ENCODE peak calls at places on chromosomes 11 and 22, in four cellular contexts. P is stomach, L is IMR-90, W is A549. O is an unnamed sample.

GRCh38 chr11:66371627-66372415 is at the start of gene SLC29A2:
- DNase-seq in P (peak), L (no peak), W (peak), O (no peak)

GRCh38 chr11:12838463-12839120 is 164.4 kb downstream of the TEAD1 start:
- DNase-seq in P (no peak), L (no peak), W (no peak), O (no peak)

GRCh38 chr11:110303414-110303826 is 7.0 kb upstream of the RDX start:
- DNase-seq in P (no peak), L (no peak), W (no peak), O (no peak)

GRCh38 chr11:12441081-12441801 is 63.9 kb downstream of the PARVA start:
- DNase-seq in P (no peak), L (peak), W (no peak), O (no peak)

GRCh38 chr11:68470304-68470811 is 9.8 kb downstream of the PPP6R3 start:
- DNase-seq in P (no peak), L (no peak), W (no peak), O (no peak)

GRCh38 chr22:49011379-49011768 is 816.3 kb downstream of the BRD1 start:
- DNase-seq in P (peak), L (no peak), W (no peak), O (no peak)

GRCh38 chr11:23336961-23337360 is 476.7 kb upstream of the CCDC179 start:
- DNase-seq in P (no peak), L (peak), W (no peak), O (no peak)

GRCh38 chr11:48018561-48019229 is 38.3 kb downstream of the PTPRJ start:
- DNase-seq in P (no peak), L (no peak), W (no peak), O (no peak)

DNA sequence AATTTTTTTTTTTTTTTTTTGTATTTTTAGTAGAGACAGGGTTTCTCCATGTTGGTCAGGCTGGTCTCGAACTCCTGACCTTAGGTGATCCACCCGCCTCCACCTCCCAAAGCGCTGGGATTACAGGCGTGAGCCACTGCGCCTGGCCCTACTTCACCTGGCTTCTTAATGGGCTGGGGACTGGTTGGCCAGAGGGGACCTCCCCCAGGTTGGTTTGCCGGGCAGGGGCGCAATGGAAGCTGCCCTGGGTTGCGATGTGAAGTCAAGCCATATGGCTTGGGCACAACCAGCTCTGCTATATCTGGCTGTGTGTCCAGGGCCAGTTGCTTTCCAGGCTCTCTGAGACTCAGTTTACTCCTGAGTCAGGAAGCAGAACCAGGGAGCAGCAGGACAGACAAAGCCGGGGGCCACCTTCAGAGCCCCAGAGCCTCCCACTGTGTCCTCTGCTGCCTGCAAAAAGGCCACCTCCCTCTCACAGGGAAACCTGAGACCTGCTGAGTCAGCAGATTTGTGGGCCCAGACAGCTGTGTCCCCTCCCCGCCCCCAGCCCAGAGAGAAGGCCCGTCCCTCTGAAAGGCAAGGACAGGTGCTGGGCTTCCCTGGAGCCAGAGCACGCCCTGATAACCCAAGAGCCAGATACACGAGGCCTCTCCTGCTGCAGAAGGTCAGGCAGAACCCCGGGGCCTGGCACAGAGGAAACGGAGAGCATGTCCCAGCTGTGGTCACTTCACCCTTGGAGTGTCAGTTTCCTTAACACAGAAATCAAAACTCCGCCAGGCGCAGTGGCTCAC is 29.2 kb upstream of the DAGLA start:
- DNase-seq in P (no peak), L (no peak), W (no peak), O (no peak)
- TF ChIP-seq POLR2A in P (no peak), L (no peak), W (no peak), O (no peak)

GRCh38 chr22:39524089-39524752 is 3.9 kb downstream of the ATF4 start:
- DNase-seq in P (no peak), L (no peak), W (no peak), O (no peak)

GRCh38 chr22:39520054-39520873 is at the start of gene ATF4:
- DNase-seq in P (peak), L (peak), W (peak), O (peak)

GRCh38 chr22:39520874-39521857 is 804 bp downstream of the ATF4 start:
- DNase-seq in P (peak), L (peak), W (peak), O (no peak)

GRCh38 chr22:39524753-39525657 is 4.6 kb downstream of the ATF4 start:
- DNase-seq in P (no peak), L (no peak), W (no peak), O (no peak)

DNA sequence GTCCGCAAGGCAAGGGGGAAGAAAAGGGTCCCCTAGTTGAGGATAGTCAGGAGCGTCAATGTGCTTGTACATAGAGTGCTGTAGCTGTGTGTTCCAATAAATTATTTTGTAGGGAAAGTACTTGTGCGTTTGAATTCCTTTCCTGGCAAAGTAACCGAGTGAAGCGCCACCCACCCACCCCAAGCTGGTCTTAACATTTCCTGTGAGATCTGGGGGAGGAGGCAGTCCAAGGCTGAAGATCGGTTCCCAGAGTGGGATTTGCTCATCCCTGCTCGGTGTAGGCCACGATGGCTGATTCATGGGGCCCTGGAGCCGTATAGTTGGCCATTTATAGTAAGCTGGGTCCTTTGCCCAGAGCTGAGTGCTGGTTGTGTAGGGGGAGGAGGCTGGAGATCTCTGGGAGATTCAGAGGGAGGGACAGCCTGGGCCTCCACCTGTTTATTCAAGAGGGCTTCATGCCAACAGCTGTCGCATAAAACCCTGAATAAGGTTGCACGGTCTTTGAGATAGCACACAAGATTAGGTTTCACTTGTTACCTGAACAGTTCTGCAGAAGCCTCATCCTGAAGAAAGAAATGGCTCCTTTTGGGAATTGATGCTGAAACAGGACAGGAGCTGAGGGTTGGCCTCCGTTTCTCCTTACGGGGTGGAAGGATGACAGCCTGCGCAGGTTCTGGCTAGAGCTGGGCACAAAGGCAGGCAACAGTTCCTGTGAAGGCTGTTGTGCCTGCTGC is 2.4 kb downstream of the ATF4 start:
- DNase-seq in P (peak), L (peak), W (peak), O (no peak)
- TF ChIP-seq POLR2A in P (no peak), L (peak), W (peak), O (no peak)

GRCh38 chr11:120929664-120930154 is 94.2 kb upstream of the TBCEL start:
- DNase-seq in P (peak), L (peak), W (peak), O (peak)
- TF ChIP-seq POLR2A in P (no peak), L (no peak), W (no peak), O (no peak)

GRCh38 chr22:37672920-37673453 is 2.4 kb upstream of the LGALS1 start:
- DNase-seq in P (no peak), L (no peak), W (no peak), O (no peak)

GRCh38 chr22:37674248-37674647 is 1.2 kb upstream of the LGALS1 start:
- DNase-seq in P (no peak), L (no peak), W (no peak), O (no peak)

GRCh38 chr22:37675930-37676571 is 615 bp downstream of the LGALS1 start:
- DNase-seq in P (no peak), L (no peak), W (peak), O (no peak)

GRCh38 chr22:37676691-37677627 is 1.5 kb downstream of the LGALS1 start:
- DNase-seq in P (peak), L (peak), W (peak), O (peak)

DNA sequence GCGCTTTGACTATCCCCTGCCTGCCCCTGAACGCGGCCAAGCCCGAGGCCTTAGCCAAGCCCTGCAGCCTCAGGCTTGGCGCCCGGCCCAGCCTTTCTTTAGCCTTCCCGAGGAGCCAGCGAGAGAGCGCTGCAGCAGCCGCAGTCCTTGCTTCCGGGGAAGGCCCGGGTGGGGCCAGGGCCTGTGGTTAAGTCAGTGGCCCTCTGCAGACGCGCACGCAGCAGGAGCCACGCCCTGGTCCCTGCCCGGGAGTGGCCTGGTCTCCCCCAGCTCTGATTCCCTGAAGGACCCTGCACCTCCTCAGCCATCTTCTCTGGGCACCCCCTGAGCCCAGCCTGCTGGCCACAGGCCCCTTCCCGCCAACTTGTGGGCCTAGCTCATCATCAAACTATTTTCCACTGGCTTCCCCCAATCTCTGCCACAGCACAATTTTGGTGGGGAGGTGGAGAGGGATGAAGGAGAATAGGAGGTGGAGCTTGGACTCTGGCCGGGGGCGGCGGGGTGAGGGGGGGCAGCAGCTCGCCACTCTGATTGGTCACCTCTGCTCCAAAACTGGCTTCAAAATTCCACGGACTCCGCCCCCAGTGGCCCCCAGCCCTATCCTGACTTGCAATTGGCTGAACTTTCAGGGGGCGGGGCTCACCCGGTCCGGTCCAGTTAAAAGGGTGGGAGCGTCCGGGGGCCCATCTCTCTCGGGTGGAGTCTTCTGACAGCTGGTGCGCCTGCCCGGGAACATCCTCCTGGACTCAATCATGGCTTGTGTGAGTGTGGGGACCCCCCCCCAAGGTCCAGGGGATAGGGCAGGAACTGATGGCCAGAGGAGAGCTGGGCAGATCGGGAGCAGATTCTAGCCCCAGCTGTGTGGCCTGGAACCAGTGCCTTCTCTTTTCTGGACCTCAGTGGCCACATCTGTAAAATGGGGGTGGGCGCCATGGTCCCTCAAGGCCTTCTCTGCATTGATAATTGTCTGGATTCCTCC is at the start of gene LGALS1:
- DNase-seq in P (peak), L (peak), W (peak), O (peak)
- TF ChIP-seq POLR2A in P (no peak), L (peak), W (peak), O (peak)

GRCh38 chr11:73980001-73980960 is 2.4 kb downstream of the UCP2 start:
- DNase-seq in P (peak), L (peak), W (no peak), O (no peak)

GRCh38 chr11:73981051-73981805 is 1.4 kb downstream of the UCP2 start:
- DNase-seq in P (no peak), L (no peak), W (no peak), O (no peak)

GRCh38 chr11:73983764-73984543 is 1.3 kb upstream of the UCP2 start:
- DNase-seq in P (no peak), L (no peak), W (no peak), O (no peak)

GRCh38 chr11:73982595-73982989 is at the start of gene UCP2:
- DNase-seq in P (peak), L (peak), W (no peak), O (peak)

DNA sequence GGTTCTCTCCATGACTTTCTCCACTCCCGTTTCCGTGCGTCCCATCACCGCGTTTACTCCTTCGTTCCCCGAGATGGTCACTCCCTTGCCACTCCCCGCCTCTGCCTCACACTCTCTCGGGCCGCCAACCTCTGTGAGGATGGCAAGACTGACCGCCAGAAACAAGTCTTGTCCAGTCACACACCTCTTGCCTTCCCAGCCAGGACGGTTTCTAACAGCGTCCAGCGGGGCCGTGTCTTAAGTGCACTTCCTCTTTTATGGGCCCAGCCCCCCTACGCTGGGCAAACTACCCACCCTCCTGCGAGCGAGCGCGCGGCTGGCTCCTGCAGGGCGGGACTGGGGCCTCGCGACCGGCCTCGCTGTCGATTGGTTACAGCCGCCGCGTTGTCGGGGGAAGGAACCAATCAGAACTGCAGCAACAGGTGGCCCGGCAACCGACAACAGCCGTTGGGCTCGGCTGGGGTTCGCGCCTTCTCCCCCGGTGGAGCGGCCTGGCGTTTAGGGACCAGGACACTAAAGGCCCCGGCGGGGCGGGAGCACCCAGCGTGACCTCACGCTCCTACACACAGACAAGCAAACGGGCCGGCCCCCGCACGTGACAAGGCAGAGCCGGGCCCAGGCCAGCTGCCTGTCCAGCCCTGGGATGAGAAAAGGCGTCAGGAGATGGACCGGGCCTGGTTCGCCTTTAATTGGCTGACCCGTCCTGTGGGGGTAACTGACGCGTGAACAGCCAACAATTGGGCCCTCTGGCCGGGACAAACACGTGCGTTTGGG is 534 bp upstream of the UCP2 start:
- DNase-seq in P (peak), L (peak), W (peak), O (peak)
- TF ChIP-seq POLR2A in P (no peak), L (peak), W (no peak), O (peak)

GRCh38 chr22:50469377-50470305 is 5.2 kb downstream of the SBF1 start:
- DNase-seq in P (peak), L (peak), W (no peak), O (peak)
- TF ChIP-seq POLR2A in P (no peak), L (no peak), W (no peak), O (no peak)

GRCh38 chr11:61357233-61357893 is 4.3 kb downstream of the CYB561A3 start:
- DNase-seq in P (no peak), L (no peak), W (no peak), O (no peak)
- TF ChIP-seq POLR2A in P (no peak), L (no peak), W (no peak), O (no peak)